ENCODE peak calls at places on chromosomes 1 and 21, in four cellular contexts. I, W, A and E are unnamed samples.

GRCh38 chr1:92515796-92516201 is 29.1 kb upstream of the GFI1 start:
- DNase-seq in I (no peak), W (no peak), A (no peak), E (no peak)

GRCh38 chr1:178774263-178774662 is 49.2 kb downstream of the RALGPS2 start:
- DNase-seq in I (peak), W (no peak), A (peak), E (peak)

GRCh38 chr1:115237507-115237906 is 100.5 kb downstream of the NGF start:
- DNase-seq in I (no peak), W (no peak), A (no peak), E (no peak)

GRCh38 chr1:216528816-216529215 is 105.6 kb upstream of the USH2A start:
- DNase-seq in I (no peak), W (peak), A (no peak), E (no peak)

GRCh38 chr1:30718636-30719405 is 4.6 kb downstream of the MATN1 start:
- DNase-seq in I (peak), W (peak), A (peak), E (peak)

GRCh38 chr1:172638885-172639831 is 19.7 kb upstream of the FASLG start:
- DNase-seq in I (peak), W (peak), A (peak), E (peak)

GRCh38 chr1:65357291-65357960 is 48.1 kb downstream of the DNAJC6 start:
- DNase-seq in I (no peak), W (no peak), A (no peak), E (no peak)

GRCh38 chr1:150028322-150028721 is 17.8 kb upstream of the OTUD7B start:
- DNase-seq in I (no peak), W (no peak), A (no peak), E (no peak)

GRCh38 chr1:21927531-21928237 is 9.4 kb downstream of the HSPG2 start:
- DNase-seq in I (peak), W (no peak), A (no peak), E (peak)

GRCh38 chr1:216005916-216006315 is 417.3 kb downstream of the USH2A start:
- DNase-seq in I (no peak), W (peak), A (no peak), E (no peak)

GRCh38 chr1:241837901-241838300 is 10.1 kb upstream of the EXO1 start:
- DNase-seq in I (peak), W (no peak), A (no peak), E (no peak)

GRCh38 chr1:28927442-28928305 is 13.3 kb downstream of the EPB41 start:
- DNase-seq in I (no peak), W (peak), A (peak), E (no peak)

GRCh38 chr1:156625436-156626078 is 6.3 kb downstream of the HAPLN2 start:
- DNase-seq in I (peak), W (no peak), A (peak), E (no peak)

GRCh38 chr1:77412069-77412793 is 130.4 kb downstream of the AK5 start:
- DNase-seq in I (peak), W (no peak), A (no peak), E (no peak)

GRCh38 chr1:178653091-178653490 is 72.0 kb upstream of the RALGPS2 start:
- DNase-seq in I (peak), W (no peak), A (no peak), E (no peak)

GRCh38 chr1:192700834-192701271 is 64.9 kb downstream of the RGS13 start:
- DNase-seq in I (peak), W (no peak), A (no peak), E (peak)

DNA sequence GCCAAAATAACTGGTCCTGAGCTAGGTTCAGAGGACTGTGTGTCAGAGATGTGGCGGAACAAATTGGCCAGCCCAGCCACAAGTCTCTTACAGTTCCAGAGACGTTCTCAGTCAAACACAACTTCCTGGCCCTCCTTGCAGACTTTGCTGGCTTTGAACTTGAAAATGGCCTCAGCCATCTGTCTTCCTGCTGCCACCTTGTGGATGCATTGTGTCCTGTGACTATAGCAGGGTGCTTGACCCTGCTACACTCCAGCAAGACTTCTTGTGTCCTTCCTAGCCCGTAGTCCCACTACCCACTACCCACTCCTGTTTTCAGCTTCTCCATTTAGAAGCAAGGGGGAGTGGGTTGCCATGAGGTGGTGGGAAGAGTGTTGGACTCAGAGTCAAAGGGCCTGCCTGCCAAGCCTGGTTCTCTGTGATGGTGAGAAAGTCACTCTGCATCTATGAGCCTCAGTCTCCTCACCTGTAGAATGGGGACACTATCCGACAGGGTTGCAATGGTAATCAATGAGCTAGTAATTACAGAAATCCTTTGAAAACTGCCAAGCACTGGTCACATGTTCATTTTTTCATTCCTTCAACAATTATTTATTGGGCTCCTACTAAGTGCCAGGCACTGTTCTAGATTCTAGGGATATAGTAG is 109.9 kb downstream of the IGSF21 start:
- DNase-seq in I (peak), W (no peak), A (peak), E (peak)
- TF ChIP-seq PBX3 in I (no peak), W (no peak), A (no peak), E (no peak)

DNA sequence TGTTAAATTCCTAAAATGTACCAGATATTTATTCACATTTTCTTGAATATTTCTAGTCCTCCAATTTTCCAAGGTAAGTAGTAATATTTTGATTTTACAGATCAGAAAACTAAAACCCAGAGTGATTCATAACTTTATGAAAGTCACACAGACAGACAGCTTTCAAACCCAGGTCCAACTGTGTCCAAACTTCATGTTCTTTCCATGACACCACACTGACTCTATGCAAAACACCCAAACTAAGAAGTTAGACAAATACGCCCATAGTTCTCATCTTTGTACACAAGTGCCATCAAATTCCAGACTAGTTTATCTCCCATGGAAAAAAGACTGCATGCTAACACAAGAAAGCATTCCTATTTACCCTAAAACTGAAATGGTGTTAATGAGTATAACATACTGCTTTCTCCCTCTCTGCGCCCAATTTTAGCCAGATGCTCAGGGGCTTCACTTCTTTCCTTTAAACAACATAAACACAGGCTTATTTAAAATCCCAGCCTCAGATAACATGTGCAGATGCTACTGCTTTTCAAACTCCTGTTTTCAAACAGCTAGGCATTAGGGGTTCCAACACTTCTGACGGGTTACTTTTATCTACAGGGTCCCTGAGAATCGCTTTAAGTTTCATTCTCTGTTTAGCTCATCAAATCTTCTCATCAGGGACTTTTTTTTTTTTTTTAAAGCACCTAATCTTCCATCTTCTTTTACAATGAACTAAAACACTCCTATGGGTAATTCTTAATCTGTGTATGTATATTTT is 44.6 kb downstream of the WASF2 start:
- DNase-seq in I (no peak), W (no peak), A (no peak), E (peak)
- TF ChIP-seq PBX3 in I (no peak), W (no peak), A (no peak), E (no peak)

DNA sequence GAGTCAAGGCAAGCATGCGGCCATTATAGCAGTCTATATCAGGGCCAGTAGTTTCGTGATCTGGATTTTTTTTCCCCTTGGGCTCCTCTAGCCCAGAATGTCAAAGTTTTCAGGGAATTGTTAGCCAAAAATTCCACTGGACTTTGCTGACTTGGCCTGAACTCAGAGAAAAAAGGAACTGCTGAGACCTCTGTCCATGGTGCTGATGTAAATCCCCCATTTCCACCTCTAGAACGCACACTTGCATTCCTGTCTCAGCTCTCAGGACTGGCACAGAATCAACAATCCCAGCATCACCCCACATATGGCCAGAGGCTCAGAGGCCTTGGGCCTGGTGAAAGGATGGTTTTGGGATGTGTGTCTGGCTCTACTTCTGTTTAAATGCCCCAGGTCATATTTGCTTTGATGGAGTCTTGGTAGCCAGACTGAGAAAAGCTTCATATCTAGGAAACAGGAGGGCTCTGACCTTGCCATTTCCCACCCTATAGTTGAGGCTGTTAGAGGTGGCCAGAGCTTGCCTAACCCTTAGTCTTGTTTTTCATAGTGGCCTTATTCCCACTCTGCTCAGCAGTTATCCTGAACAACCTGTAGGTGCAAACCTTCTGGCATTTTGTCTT is 16.9 kb upstream of the EFCAB14 start:
- DNase-seq in I (peak), W (no peak), A (no peak), E (peak)
- TF ChIP-seq PBX3 in I (no peak), W (no peak), A (no peak), E (peak)

GRCh38 chr21:34280389-34280795 is 83.4 kb upstream of the KCNE2 start:
- DNase-seq in I (no peak), W (no peak), A (no peak), E (no peak)
- TF ChIP-seq PBX3 in I (no peak), W (no peak), A (no peak), E (no peak)

GRCh38 chr1:68346192-68346808 is 103.5 kb downstream of the RPE65 start:
- DNase-seq in I (peak), W (no peak), A (peak), E (peak)
- TF ChIP-seq PBX3 in I (no peak), W (no peak), A (no peak), E (no peak)

GRCh38 chr1:227942716-227943261 is 4.9 kb downstream of the WNT9A start:
- DNase-seq in I (no peak), W (no peak), A (peak), E (no peak)
- TF ChIP-seq PBX3 in I (no peak), W (no peak), A (no peak), E (no peak)